ENCODE peak calls at places on chromosomes 13 and 19, in six cellular contexts. N is left ventricle myocardium inferior, Y is NB4, K is progenitor cell of endocrine pancreas, V is A549, Z is HAP-1. X is an unnamed sample.

GRCh38 chr13:33435207-33435606 is 149.7 kb upstream of the STARD13 start:
- DNase-seq in Z (no peak), N (no peak), Y (no peak), K (no peak), V (no peak), X (no peak)

GRCh38 chr13:74461011-74461410 is 326.8 kb upstream of the KLF12 start:
- DNase-seq in Y (no peak), V (no peak), Z (no peak), N (no peak), K (no peak), X (no peak)

GRCh38 chr13:75760182-75760981 is 124.3 kb downstream of the LMO7 start:
- DNase-seq in N (no peak), Z (no peak), V (peak; percentile 75), Y (no peak), K (no peak), X (no peak)

GRCh38 chr13:59673301-59673700 is 490.4 kb downstream of the DIAPH3 start:
- DNase-seq in N (no peak), Z (no peak), Y (no peak), K (no peak), V (no peak), X (no peak)

GRCh38 chr19:45990113-45990728 is 5.0 kb upstream of the CCDC61 start:
- DNase-seq in K (no peak), V (no peak), N (no peak), Z (no peak), Y (no peak), X (no peak)

GRCh38 chr13:78862460-78862859 is 203.5 kb upstream of the OBI1 start:
- DNase-seq in N (no peak), Y (no peak), Z (no peak), K (no peak), V (no peak), X (no peak)

GRCh38 chr13:104357174-104357573 is 1291.0 kb upstream of the SLC10A2 start:
- DNase-seq in Z (no peak), K (no peak), Y (no peak), V (no peak), N (no peak), X (peak; percentile 38)

GRCh38 chr19:55353803-55354697 is 469 bp downstream of the COX6B2 start:
- DNase-seq in N (peak; percentile 65), Y (peak; percentile 35), K (no peak), V (peak; percentile 75), Z (peak; percentile 88), X (peak; percentile 75)

GRCh38 chr13:48412100-48412556 is 785 bp downstream of the LPAR6 start:
- DNase-seq in V (peak; percentile 19), N (no peak), Y (peak; percentile 18), K (no peak), Z (peak; percentile 10), X (peak; percentile 21)

GRCh38 chr19:30064776-30065494 is 122.9 kb downstream of the URI1 start:
- DNase-seq in N (no peak), V (no peak), Y (no peak), Z (no peak), K (no peak), X (no peak)

GRCh38 chr13:64371045-64371444 is 2859.1 kb downstream of the PCDH9 start:
- DNase-seq in Y (no peak), Z (no peak), K (no peak), N (no peak), V (peak; percentile 3), X (no peak)

GRCh38 chr13:51453308-51453958 is 597 bp upstream of the INTS6 start:
- DNase-seq in Z (peak; percentile 88), V (no peak), K (peak; percentile 65), N (peak; percentile 88), Y (peak; percentile 99), X (no peak)

GRCh38 chr19:31266731-31267130 is 82.5 kb downstream of the TSHZ3 start:
- DNase-seq in Y (no peak), Z (no peak), K (no peak), V (no peak), N (no peak), X (no peak)

GRCh38 chr19:10891360-10892108 is 20.2 kb downstream of the CARM1 start:
- DNase-seq in V (no peak), K (no peak), Z (peak; percentile 83), N (peak; percentile 40), Y (no peak), X (no peak)

GRCh38 chr19:58558066-58558622 is at the start of gene UBE2M:
- DNase-seq in Y (peak; percentile 68), N (peak; percentile 58), V (peak; percentile 42), K (no peak), Z (peak; percentile 77), X (peak; percentile 62)

GRCh38 chr19:34484328-34484727 is 2.8 kb downstream of the WTIP start:
- DNase-seq in Z (no peak), Y (no peak), N (peak; percentile 71), K (no peak), V (no peak), X (no peak)

GRCh38 chr19:4267101-4267900 is 11.8 kb upstream of the SHD start:
- DNase-seq in Y (peak; percentile 79), V (peak; percentile 82), N (peak; percentile 42), K (peak; percentile 56), Z (peak; percentile 82), X (peak; percentile 92)

GRCh38 chr19:4241824-4242430 is 5.0 kb upstream of the YJU2 start:
- DNase-seq in N (no peak), Y (no peak), K (no peak), V (no peak), Z (no peak), X (no peak)

GRCh38 chr19:42363614-42364346 is 26.3 kb downstream of the CNFN start:
- DNase-seq in N (no peak), K (no peak), Z (no peak), V (peak; percentile 65), Y (no peak), X (no peak)

GRCh38 chr19:35000647-35001501 is 751 bp downstream of the GRAMD1A start:
- DNase-seq in Y (peak; percentile 70), V (peak; percentile 79), N (no peak), Z (peak; percentile 65), K (no peak), X (peak; percentile 66)

GRCh38 chr19:17743874-17744273 is 7.4 kb upstream of the FCHO1 start:
- DNase-seq in N (no peak), K (no peak), Y (peak; percentile 50), Z (no peak), V (peak; percentile 64), X (peak; percentile 70)

GRCh38 chr19:633068-633785 is at the start of gene POLRMT:
- DNase-seq in Y (peak; percentile 95), N (peak; percentile 98), V (peak; percentile 97), Z (peak; percentile 99), K (peak; percentile 94), X (peak; percentile 99)

GRCh38 chr13:46401432-46401831 is 14.4 kb upstream of the RUBCNL start:
- DNase-seq in V (no peak), K (no peak), Z (no peak), N (no peak), Y (peak; percentile 59), X (no peak)

GRCh38 chr13:108961542-108962125 is 332.2 kb downstream of the MYO16 start:
- DNase-seq in Y (peak; percentile 83), V (peak; percentile 54), N (no peak), Z (peak; percentile 8), K (no peak), X (peak; percentile 69)

GRCh38 chr19:6232567-6232966 is 47.2 kb downstream of the MLLT1 start:
- DNase-seq in V (no peak), N (no peak), Z (no peak), Y (peak; percentile 38), K (no peak), X (no peak)

GRCh38 chr19:50204811-50205675 is 1.6 kb downstream of the MYH14 start:
- DNase-seq in Z (peak; percentile 15), V (no peak), N (peak; percentile 65), K (peak; percentile 93), Y (no peak), X (peak; percentile 88)

GRCh38 chr13:44759723-44760360 is 183.7 kb upstream of the TSC22D1 start:
- DNase-seq in V (no peak), Y (no peak), Z (no peak), K (no peak), N (peak; percentile 19), X (no peak)

GRCh38 chr13:41938918-41939317 is 22.0 kb downstream of the VWA8 start:
- DNase-seq in Y (no peak), K (no peak), Z (no peak), V (no peak), N (no peak), X (no peak)

GRCh38 chr13:59542303-59542702 is 621.4 kb downstream of the DIAPH3 start:
- DNase-seq in N (no peak), V (no peak), Y (no peak), K (no peak), Z (no peak), X (peak; percentile 59)

GRCh38 chr19:7349961-7350711 is 1.4 kb downstream of the ARHGEF18 start:
- DNase-seq in Z (no peak), K (no peak), V (no peak), Y (peak; percentile 96), N (no peak), X (no peak)

GRCh38 chr19:41339936-41340335 is 13.8 kb downstream of the TGFB1 start:
- DNase-seq in N (no peak), V (peak; percentile 66), Z (no peak), Y (no peak), K (no peak), X (peak; percentile 86)

GRCh38 chr19:17755977-17756670 is 4.8 kb downstream of the FCHO1 start:
- DNase-seq in K (peak; percentile 24), V (peak; percentile 82), N (no peak), Y (peak; percentile 54), Z (peak; percentile 68), X (peak; percentile 86)

GRCh38 chr13:98315466-98315865 is 138.4 kb upstream of the RNF113B start:
- DNase-seq in K (no peak), Y (no peak), N (no peak), Z (no peak), V (no peak), X (peak; percentile 64)

GRCh38 chr13:85693889-85694511 is 105.2 kb downstream of the SLITRK6 start:
- DNase-seq in N (no peak), Y (peak; percentile 4), V (peak; percentile 64), Z (no peak), K (no peak), X (peak; percentile 34)

GRCh38 chr19:46571495-46571894 is 29.6 kb upstream of the CALM3 start:
- DNase-seq in K (no peak), Y (peak; percentile 70), V (peak; percentile 75), Z (peak; percentile 70), N (no peak), X (peak; percentile 95)

GRCh38 chr19:10286803-10287737 is at the start of gene ICAM4:
- DNase-seq in V (no peak), N (peak; percentile 87), K (no peak), Y (peak; percentile 99), Z (no peak), X (peak; percentile 68)

GRCh38 chr13:97460004-97460756 is 26.2 kb downstream of the RAP2A start:
- DNase-seq in N (no peak), Z (no peak), V (no peak), K (no peak), Y (no peak), X (no peak)

GRCh38 chr19:32296694-32297093 is 48.7 kb upstream of the ZNF507 start:
- DNase-seq in V (peak; percentile 28), K (no peak), Z (no peak), Y (no peak), N (no peak), X (no peak)

GRCh38 chr19:23283925-23284324 is 33.7 kb upstream of the ZNF724 start:
- DNase-seq in Y (peak; percentile 78), K (peak; percentile 19), N (peak; percentile 22), V (peak; percentile 61), Z (peak; percentile 77), X (peak; percentile 85)

GRCh38 chr13:61052175-61052574 is 363.5 kb downstream of the PCDH20 start:
- DNase-seq in Y (peak; percentile 4), V (no peak), K (no peak), Z (no peak), N (no peak), X (no peak)